ENCODE peak calls at places on chromosomes 5 and 9, in nine cellular contexts. N is GM23338, D is neural progenitor cell, F is HCT116, W is hepatocyte, K is PC-3, L is GM23248, I is OCI-LY7, C is SK-N-SH. E is an unnamed sample.

GRCh38 chr9:111662851-111663823 is 1.7 kb downstream of the GNG10 start:
- DNase-seq in D (peak), C (no peak), K (no peak), I (no peak), N (peak), F (no peak), W (peak), L (no peak), E (no peak)

GRCh38 chr9:108534741-108535140 is 321.0 kb downstream of the ACTL7B start:
- DNase-seq in F (peak), I (no peak), L (peak), C (no peak), D (no peak), K (peak), N (no peak), W (no peak), E (no peak)

GRCh38 chr5:83026930-83027687 is 50.1 kb downstream of the TMEM167A start:
- DNase-seq in C (no peak), K (no peak), I (peak), W (no peak), N (peak), F (no peak), D (peak), L (no peak), E (peak)

GRCh38 chr9:75624984-75625383 is 265.5 kb upstream of the PCSK5 start:
- DNase-seq in F (no peak), L (no peak), D (no peak), C (no peak), I (no peak), K (no peak), W (no peak), N (no peak), E (no peak)

GRCh38 chr9:117938896-117939295 is 234.7 kb downstream of the TLR4 start:
- DNase-seq in F (no peak), I (no peak), K (no peak), N (no peak), D (no peak), W (no peak), L (no peak), C (no peak), E (peak)

GRCh38 chr9:127388037-127388855 is 8.7 kb upstream of the SLC2A8 start:
- DNase-seq in K (peak), L (peak), I (peak), F (peak), C (no peak), D (no peak), W (peak), N (no peak), E (peak)

GRCh38 chr9:99231708-99232107 is 9.6 kb downstream of the SEC61B start:
- DNase-seq in K (peak), N (peak), W (no peak), D (peak), C (peak), F (no peak), I (peak), L (peak), E (no peak)

GRCh38 chr5:116655431-116655830 is 80.8 kb upstream of the SEMA6A start:
- DNase-seq in F (no peak), W (no peak), L (no peak), C (no peak), D (no peak), I (no peak), K (no peak), N (no peak), E (no peak)

GRCh38 chr9:72315510-72316287 is 49.3 kb downstream of the ZFAND5 start:
- DNase-seq in K (peak), N (peak), F (no peak), C (no peak), L (peak), W (peak), D (peak), I (no peak), E (no peak)

GRCh38 chr5:18032744-18033143 is 398.5 kb downstream of the TAF11L14 start:
- DNase-seq in C (no peak), K (no peak), N (no peak), W (no peak), L (no peak), F (no peak), I (no peak), D (no peak), E (no peak)

GRCh38 chr5:18043344-18043743 is 409.1 kb downstream of the TAF11L14 start:
- DNase-seq in W (no peak), L (no peak), D (no peak), K (peak), N (peak), F (no peak), C (no peak), I (no peak), E (no peak)

GRCh38 chr5:18037718-18038117 is 403.5 kb downstream of the TAF11L14 start:
- DNase-seq in K (peak), L (no peak), F (no peak), I (no peak), D (no peak), N (no peak), C (no peak), W (no peak), E (no peak)
- TF ChIP-seq EZH2phosphoT487 in K (no peak), L (no peak), F (no peak), I (no peak), D (no peak), N (no peak), C (no peak), W (no peak), E (no peak)

DNA sequence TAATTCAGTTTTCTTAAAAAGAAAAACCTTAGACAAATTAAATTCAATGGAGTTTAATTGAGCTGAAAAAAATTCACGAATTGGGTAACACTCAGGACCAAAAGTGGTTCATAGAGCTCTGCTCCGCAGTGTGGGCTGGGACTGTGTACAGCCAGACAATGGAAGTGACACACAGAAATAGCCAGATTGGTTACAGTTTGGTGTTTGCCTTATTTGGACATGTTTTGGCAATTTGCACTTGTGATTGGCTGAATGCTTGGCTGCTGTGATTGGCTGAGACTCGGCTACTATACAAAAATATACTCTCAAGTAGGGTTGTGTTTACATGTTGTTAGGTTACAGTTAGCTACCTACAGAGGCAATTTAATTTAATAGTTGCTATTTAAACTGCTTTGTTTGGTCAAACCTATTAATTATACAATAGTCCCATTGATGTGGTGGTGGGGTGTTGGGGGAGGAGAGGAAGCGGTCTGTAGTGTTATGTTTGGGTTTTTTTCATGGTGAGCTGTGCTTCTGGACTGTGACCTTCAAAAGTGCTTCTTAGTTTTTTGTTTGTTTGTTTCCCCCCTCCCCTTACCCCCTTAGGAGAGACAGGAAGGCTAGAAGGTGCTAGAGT is 95.2 kb downstream of the CNTLN start:
- DNase-seq in L (no peak), N (peak), W (no peak), F (no peak), D (no peak), I (no peak), K (peak), C (no peak), E (no peak)
- TF ChIP-seq EZH2phosphoT487 in L (no peak), N (no peak), W (no peak), F (no peak), D (no peak), I (no peak), K (no peak), C (no peak), E (no peak)

DNA sequence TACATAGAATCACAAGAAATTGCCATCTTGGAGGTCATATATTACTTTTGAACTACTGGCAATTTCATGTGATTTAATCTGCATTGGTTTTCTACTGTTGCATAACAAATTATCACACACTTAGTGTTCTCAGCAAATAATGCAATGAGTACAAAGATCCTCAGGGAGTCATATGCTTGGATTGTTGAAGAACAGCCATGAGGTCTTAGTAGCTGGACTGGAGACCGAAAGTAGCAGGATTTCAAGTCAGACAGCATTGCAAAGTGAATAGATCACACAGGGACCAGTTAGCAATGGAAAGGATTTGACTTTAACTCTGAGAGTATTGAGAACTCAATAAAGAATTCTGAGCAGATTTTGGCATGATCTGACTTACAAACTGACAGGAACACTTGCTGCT is 32.2 kb upstream of the FRMD3 start:
- DNase-seq in I (no peak), N (no peak), K (peak), F (no peak), C (no peak), W (peak), D (no peak), L (no peak), E (no peak)
- TF ChIP-seq EZH2phosphoT487 in I (no peak), N (no peak), K (no peak), F (no peak), C (no peak), W (no peak), D (no peak), L (no peak), E (no peak)

GRCh38 chr5:124675921-124676846 is 70.3 kb downstream of the ZNF608 start:
- DNase-seq in F (no peak), K (no peak), I (no peak), C (no peak), N (no peak), D (no peak), W (no peak), L (no peak), E (no peak)

GRCh38 chr5:124677999-124678385 is 68.4 kb downstream of the ZNF608 start:
- DNase-seq in W (no peak), L (no peak), N (no peak), C (no peak), I (no peak), D (no peak), K (no peak), F (no peak), E (no peak)

GRCh38 chr5:124678478-124678877 is 68.0 kb downstream of the ZNF608 start:
- DNase-seq in D (no peak), F (no peak), K (no peak), N (no peak), L (no peak), C (no peak), W (no peak), I (no peak), E (no peak)

GRCh38 chr5:124678992-124679519 is 67.4 kb downstream of the ZNF608 start:
- DNase-seq in N (no peak), D (peak), L (no peak), F (no peak), I (no peak), K (no peak), W (no peak), C (no peak), E (no peak)

GRCh38 chr5:124677376-124677998 is 69.0 kb downstream of the ZNF608 start:
- DNase-seq in D (no peak), I (no peak), F (no peak), N (no peak), W (no peak), L (no peak), K (no peak), C (peak), E (no peak)
- TF ChIP-seq EZH2phosphoT487 in D (no peak), I (no peak), F (no peak), N (no peak), W (no peak), L (no peak), K (no peak), C (no peak), E (no peak)

GRCh38 chr5:3362606-3362910 is 233.1 kb upstream of the IRX1 start:
- DNase-seq in I (no peak), C (no peak), W (no peak), L (no peak), D (no peak), N (no peak), F (no peak), K (no peak), E (no peak)
- TF ChIP-seq EZH2phosphoT487 in I (no peak), C (no peak), W (no peak), L (no peak), D (no peak), N (no peak), F (no peak), K (no peak), E (no peak)